ENCODE peak calls at places on chromosomes 6 and 20, in five cellular contexts. I is left ventricle myocardium inferior, H is activated gamma-delta T cell treated with Interleukin-2 at 50 U/mL for 16 hours, L is DMS 273 treated with DMSO at 0.1 percent for 48 hours, A is NCI-H460. W is an unnamed sample.

GRCh38 chr6:110618591-110619267 is 142.3 kb upstream of the SLC22A16 start:
- DNase-seq in I (no peak), H (no peak), L (no peak), A (no peak), W (no peak)

GRCh38 chr6:114739656-114740055 is 396.8 kb upstream of the HS3ST5 start:
- DNase-seq in L (peak), H (no peak), A (no peak), I (no peak), W (no peak)

GRCh38 chr6:97401533-97401932 is 118.5 kb upstream of the MMS22L start:
- DNase-seq in I (no peak), L (no peak), A (no peak), H (no peak), W (no peak)

GRCh38 chr20:8287328-8287727 is 155.3 kb downstream of the PLCB1 start:
- DNase-seq in L (peak), I (no peak), A (no peak), H (no peak), W (no peak)

GRCh38 chr6:99151634-99152344 is 197.7 kb downstream of the FAXC start:
- DNase-seq in I (peak), A (peak), L (peak), H (no peak), W (no peak)

GRCh38 chr6:29653452-29654038 is 3.3 kb upstream of the MOG start:
- DNase-seq in L (peak), H (peak), I (no peak), A (peak), W (no peak)

GRCh38 chr6:43823879-43824740 is 54.1 kb downstream of the VEGFA start:
- DNase-seq in I (no peak), L (no peak), H (no peak), A (no peak), W (no peak)

GRCh38 chr6:115591973-115592486 is 468.7 kb downstream of the FRK start:
- DNase-seq in H (no peak), A (no peak), I (no peak), L (no peak), W (no peak)

GRCh38 chr6:105364243-105364642 is 38.6 kb downstream of the PREP start:
- DNase-seq in A (no peak), L (no peak), I (no peak), H (no peak), W (no peak)

GRCh38 chr6:154602296-154602695 is 91.8 kb upstream of the CNKSR3 start:
- DNase-seq in H (no peak), L (no peak), A (no peak), I (no peak), W (no peak)

GRCh38 chr6:39882567-39882953 is 51.7 kb downstream of the MOCS1 start:
- DNase-seq in H (no peak), A (no peak), I (peak), L (no peak), W (peak)

GRCh38 chr20:12453711-12454110 is 536.0 kb downstream of the BTBD3 start:
- DNase-seq in H (no peak), A (no peak), L (no peak), I (no peak), W (no peak)

GRCh38 chr6:147949981-147950622 is 392.5 kb upstream of the SASH1 start:
- DNase-seq in L (no peak), I (no peak), A (no peak), H (no peak), W (no peak)

GRCh38 chr20:1995531-1996310 is 1.9 kb upstream of the PDYN start:
- DNase-seq in H (no peak), A (no peak), L (no peak), I (no peak), W (no peak)

GRCh38 chr20:31820228-31820627 is 1.1 kb downstream of the MYLK2 start:
- DNase-seq in A (no peak), H (no peak), L (no peak), I (no peak), W (no peak)

GRCh38 chr6:7324520-7324919 is 11.5 kb upstream of the SSR1 start:
- DNase-seq in L (no peak), A (no peak), I (no peak), H (no peak), W (no peak)

GRCh38 chr6:163170294-163170883 is 244.1 kb upstream of the QKI start:
- DNase-seq in H (no peak), I (no peak), A (no peak), L (no peak), W (no peak)

GRCh38 chr20:44651507-44652373 is at the start of gene ADA:
- DNase-seq in I (peak), L (no peak), A (no peak), H (peak), W (peak)

GRCh38 chr20:44736170-44737021 is 9.3 kb upstream of the KCNK15 start:
- DNase-seq in A (peak), H (no peak), L (peak), I (no peak), W (no peak)

GRCh38 chr6:135534773-135535380 is 37.3 kb upstream of the AHI1 start:
- DNase-seq in H (no peak), I (no peak), L (no peak), A (no peak), W (no peak)

GRCh38 chr20:62743777-62744317 is 35.2 kb downstream of the NTSR1 start:
- DNase-seq in H (no peak), L (no peak), I (peak), A (no peak), W (peak)

GRCh38 chr6:43838276-43839036 is 68.4 kb downstream of the VEGFA start:
- DNase-seq in A (peak), I (peak), H (no peak), L (no peak), W (peak)

GRCh38 chr20:45445805-45446562 is 23.6 kb upstream of the WFDC2 start:
- DNase-seq in H (no peak), L (no peak), I (no peak), A (peak), W (no peak)

GRCh38 chr6:129845696-129846095 is 15.4 kb downstream of the TMEM244 start:
- DNase-seq in I (no peak), L (no peak), H (no peak), A (no peak), W (no peak)